ENCODE peak calls at places on chromosomes 16 and 17, in five cellular contexts. I, W, Z, S and X are unnamed samples.

GRCh38 chr17:2396568-2397246 is 4.2 kb downstream of the MNT start:
- DNase-seq in I (peak; percentile 96), W (peak; percentile 95), Z (peak; percentile 92), S (peak; percentile 98), X (peak; percentile 99)

GRCh38 chr16:58862334-58863024 is 128.4 kb upstream of the GOT2 start:
- DNase-seq in I (no peak), W (no peak), Z (no peak), S (no peak), X (no peak)

GRCh38 chr17:65809366-65809765 is 247.9 kb upstream of the AXIN2 start:
- DNase-seq in I (no peak), W (no peak), Z (no peak), S (no peak), X (no peak)

GRCh38 chr16:53159781-53160436 is 105.1 kb downstream of the CHD9 start:
- DNase-seq in I (peak; percentile 75), W (no peak), Z (no peak), S (peak; percentile 62), X (peak; percentile 80)

GRCh38 chr16:68389006-68389405 is 59.3 kb downstream of the SMPD3 start:
- DNase-seq in I (no peak), W (peak; percentile 23), Z (no peak), S (no peak), X (no peak)

GRCh38 chr17:33927732-33928133 is 327.4 kb upstream of the CCL2 start:
- DNase-seq in I (peak; percentile 55), W (no peak), Z (no peak), S (peak; percentile 29), X (peak; percentile 1)

GRCh38 chr17:79835470-79835899 is 3.8 kb downstream of the CBX4 start:
- DNase-seq in I (no peak), W (peak; percentile 44), Z (peak; percentile 33), S (no peak), X (no peak)

GRCh38 chr17:39152134-39152884 is 872 bp upstream of the PLXDC1 start:
- DNase-seq in I (peak; percentile 73), W (no peak), Z (no peak), S (no peak), X (no peak)

GRCh38 chr17:65346166-65346565 is 209.0 kb downstream of the RGS9 start:
- DNase-seq in I (no peak), W (no peak), Z (no peak), S (no peak), X (no peak)

GRCh38 chr16:58462499-58462996 is 37.4 kb upstream of the NDRG4 start:
- DNase-seq in I (no peak), W (no peak), Z (no peak), S (no peak), X (no peak)

GRCh38 chr16:14069818-14070217 is 1.3 kb upstream of the MRTFB start:
- DNase-seq in I (no peak), W (no peak), Z (no peak), S (no peak), X (no peak)

GRCh38 chr16:86381491-86381890 is 128.8 kb upstream of the FOXF1 start:
- DNase-seq in I (no peak), W (no peak), Z (no peak), S (no peak), X (peak; percentile 41)

GRCh38 chr16:67537270-67537635 is 8.6 kb downstream of the RIPOR1 start:
- DNase-seq in I (no peak), W (peak; percentile 74), Z (no peak), S (peak; percentile 36), X (peak; percentile 54)

GRCh38 chr17:29726721-29727252 is 104.1 kb upstream of the CORO6 start:
- DNase-seq in I (peak; percentile 94), W (no peak), Z (no peak), S (peak; percentile 39), X (peak; percentile 74)

GRCh38 chr17:9935408-9935807 is 30.3 kb upstream of the RCVRN start:
- DNase-seq in I (no peak), W (no peak), Z (no peak), S (no peak), X (no peak)

GRCh38 chr17:7717756-7718350 is 309 bp downstream of the DNAH2 start:
- DNase-seq in I (no peak), W (no peak), Z (no peak), S (no peak), X (peak; percentile 51)

GRCh38 chr16:66553223-66553622 is 847 bp downstream of the CKLF start:
- DNase-seq in I (no peak), W (no peak), Z (no peak), S (no peak), X (no peak)

GRCh38 chr16:57916735-57917450 is 54.0 kb downstream of the CNGB1 start:
- DNase-seq in I (no peak), W (no peak), Z (no peak), S (peak; percentile 16), X (peak; percentile 28)

GRCh38 chr17:81553616-81554181 is 1.5 kb upstream of the FAAP100 start:
- DNase-seq in I (peak; percentile 83), W (no peak), Z (no peak), S (peak; percentile 99), X (peak; percentile 95)

GRCh38 chr16:11094838-11095565 is 150.6 kb downstream of the CLEC16A start:
- DNase-seq in I (no peak), W (no peak), Z (no peak), S (no peak), X (no peak)

GRCh38 chr17:2893422-2893914 is 97.2 kb downstream of the RAP1GAP2 start:
- DNase-seq in I (no peak), W (no peak), Z (peak; percentile 98), S (no peak), X (no peak)

GRCh38 chr16:75471723-75472634 is 7.5 kb upstream of the TMEM170A start:
- DNase-seq in I (peak; percentile 70), W (no peak), Z (peak; percentile 39), S (peak; percentile 64), X (peak; percentile 82)

GRCh38 chr17:50221500-50222480 is 20.4 kb upstream of the COL1A1 start:
- DNase-seq in I (no peak), W (peak; percentile 92), Z (no peak), S (peak; percentile 68), X (peak; percentile 86)